ENCODE peak calls at places on chromosomes 12 and 14, in four cellular contexts. O is aorta, M is AG10803, T is GM03348. I is an unnamed sample.

GRCh38 chr14:86450075-86450474 is 920.1 kb downstream of the FLRT2 start:
- DNase-seq in M (peak; percentile 1), O (no peak), T (peak; percentile 1), I (no peak)

GRCh38 chr12:114848661-114849060 is 164.7 kb upstream of the TBX3 start:
- DNase-seq in O (no peak), M (peak; percentile 96), T (peak; percentile 87), I (no peak)

GRCh38 chr12:5138845-5139244 is 95.2 kb downstream of the KCNA5 start:
- DNase-seq in O (no peak), M (peak; percentile 72), T (peak; percentile 49), I (no peak)

GRCh38 chr12:125185311-125185739 is 120.1 kb downstream of the AACS start:
- DNase-seq in M (no peak), O (no peak), T (no peak), I (no peak)

GRCh38 chr12:90393089-90393488 is 561.9 kb downstream of the CCER1 start:
- DNase-seq in T (no peak), O (no peak), M (no peak), I (no peak)

GRCh38 chr14:76812093-76812421 is 625 bp downstream of the ANGEL1 start:
- DNase-seq in O (no peak), M (no peak), T (no peak), I (no peak)

GRCh38 chr14:56119221-56119967 is 1.2 kb downstream of the PELI2 start:
- DNase-seq in M (peak; percentile 38), T (peak; percentile 67), O (peak; percentile 87), I (no peak)

GRCh38 chr14:64363265-64363840 is 24.8 kb upstream of the MTHFD1 start:
- DNase-seq in M (peak; percentile 4), T (no peak), O (no peak), I (no peak)